ENCODE peak calls at places on chromosomes 2 and 18, in eight cellular contexts. One of them, this sample, is unnamed.

GRCh38 chr2:50556934-50557575 is 474.9 kb downstream of the NRXN1 start:
- DNase-seq in activated naive CD8-positive, alpha-beta T cell treated with anti-CD3 and anti-CD28 coated beads, Interleukin-2, amount 50 U/mL, for 24 hours: no peak
- DNase-seq in ELF-1: no peak
- DNase-seq in HFF-Myc: no peak
- DNase-seq in pancreas: no peak
- DNase-seq in neural progenitor cell: no peak
- DNase-seq in sigmoid colon: no peak
- DNase-seq in Caki2: no peak
- DNase-seq in this sample: no peak

GRCh38 chr2:158493458-158493857 is 36.7 kb downstream of the PKP4 start:
- DNase-seq in activated naive CD8-positive, alpha-beta T cell treated with anti-CD3 and anti-CD28 coated beads, Interleukin-2, amount 50 U/mL, for 24 hours: no peak
- DNase-seq in ELF-1: no peak
- DNase-seq in HFF-Myc: no peak
- DNase-seq in pancreas: no peak
- DNase-seq in neural progenitor cell: peak
- DNase-seq in sigmoid colon: no peak
- DNase-seq in Caki2: no peak
- DNase-seq in this sample: no peak

GRCh38 chr2:102505290-102505689 is 32.3 kb downstream of the SLC9A4 start:
- DNase-seq in activated naive CD8-positive, alpha-beta T cell treated with anti-CD3 and anti-CD28 coated beads, Interleukin-2, amount 50 U/mL, for 24 hours: no peak
- DNase-seq in ELF-1: peak
- DNase-seq in HFF-Myc: no peak
- DNase-seq in pancreas: peak
- DNase-seq in neural progenitor cell: no peak
- DNase-seq in sigmoid colon: no peak
- DNase-seq in Caki2: no peak
- DNase-seq in this sample: no peak

GRCh38 chr2:61144697-61145268 is 17.2 kb upstream of the C2orf74 start:
- DNase-seq in activated naive CD8-positive, alpha-beta T cell treated with anti-CD3 and anti-CD28 coated beads, Interleukin-2, amount 50 U/mL, for 24 hours: peak
- DNase-seq in ELF-1: peak
- DNase-seq in HFF-Myc: peak
- DNase-seq in pancreas: peak
- DNase-seq in neural progenitor cell: peak
- DNase-seq in sigmoid colon: peak
- DNase-seq in Caki2: peak
- DNase-seq in this sample: peak

GRCh38 chr2:1907849-1908533 is 163.7 kb upstream of the PXDN start:
- DNase-seq in activated naive CD8-positive, alpha-beta T cell treated with anti-CD3 and anti-CD28 coated beads, Interleukin-2, amount 50 U/mL, for 24 hours: no peak
- DNase-seq in ELF-1: no peak
- DNase-seq in HFF-Myc: no peak
- DNase-seq in pancreas: no peak
- DNase-seq in neural progenitor cell: no peak
- DNase-seq in sigmoid colon: no peak
- DNase-seq in Caki2: no peak
- DNase-seq in this sample: no peak

GRCh38 chr2:186129767-186130581 is 356.1 kb upstream of the ZC3H15 start:
- DNase-seq in activated naive CD8-positive, alpha-beta T cell treated with anti-CD3 and anti-CD28 coated beads, Interleukin-2, amount 50 U/mL, for 24 hours: no peak
- DNase-seq in ELF-1: no peak
- DNase-seq in HFF-Myc: no peak
- DNase-seq in pancreas: peak
- DNase-seq in neural progenitor cell: no peak
- DNase-seq in sigmoid colon: no peak
- DNase-seq in Caki2: peak
- DNase-seq in this sample: no peak

GRCh38 chr18:68797901-68798300 is at the start of gene CCDC102B:
- DNase-seq in activated naive CD8-positive, alpha-beta T cell treated with anti-CD3 and anti-CD28 coated beads, Interleukin-2, amount 50 U/mL, for 24 hours: no peak
- DNase-seq in ELF-1: no peak
- DNase-seq in HFF-Myc: peak
- DNase-seq in pancreas: no peak
- DNase-seq in neural progenitor cell: no peak
- DNase-seq in sigmoid colon: no peak
- DNase-seq in Caki2: no peak
- DNase-seq in this sample: peak

GRCh38 chr18:3104190-3105054 is 91.5 kb upstream of the LPIN2 start:
- DNase-seq in activated naive CD8-positive, alpha-beta T cell treated with anti-CD3 and anti-CD28 coated beads, Interleukin-2, amount 50 U/mL, for 24 hours: no peak
- DNase-seq in ELF-1: no peak
- DNase-seq in HFF-Myc: no peak
- DNase-seq in pancreas: no peak
- DNase-seq in neural progenitor cell: no peak
- DNase-seq in sigmoid colon: no peak
- DNase-seq in Caki2: no peak
- DNase-seq in this sample: no peak

GRCh38 chr2:205510345-205510744 is 172.0 kb upstream of the NRP2 start:
- DNase-seq in activated naive CD8-positive, alpha-beta T cell treated with anti-CD3 and anti-CD28 coated beads, Interleukin-2, amount 50 U/mL, for 24 hours: no peak
- DNase-seq in ELF-1: peak
- DNase-seq in HFF-Myc: no peak
- DNase-seq in pancreas: no peak
- DNase-seq in neural progenitor cell: peak
- DNase-seq in sigmoid colon: no peak
- DNase-seq in Caki2: no peak
- DNase-seq in this sample: no peak

GRCh38 chr2:209977386-209978239 is 24.8 kb upstream of the RPE start:
- DNase-seq in activated naive CD8-positive, alpha-beta T cell treated with anti-CD3 and anti-CD28 coated beads, Interleukin-2, amount 50 U/mL, for 24 hours: no peak
- DNase-seq in ELF-1: no peak
- DNase-seq in HFF-Myc: peak
- DNase-seq in pancreas: no peak
- DNase-seq in neural progenitor cell: peak
- DNase-seq in sigmoid colon: no peak
- DNase-seq in Caki2: peak
- DNase-seq in this sample: no peak

GRCh38 chr2:138421971-138422335 is 79.6 kb upstream of the SPOPL start:
- DNase-seq in activated naive CD8-positive, alpha-beta T cell treated with anti-CD3 and anti-CD28 coated beads, Interleukin-2, amount 50 U/mL, for 24 hours: no peak
- DNase-seq in ELF-1: peak
- DNase-seq in HFF-Myc: no peak
- DNase-seq in pancreas: no peak
- DNase-seq in neural progenitor cell: no peak
- DNase-seq in sigmoid colon: no peak
- DNase-seq in Caki2: peak
- DNase-seq in this sample: peak

GRCh38 chr2:160822006-160822405 is 328.4 kb upstream of the RBMS1 start:
- DNase-seq in activated naive CD8-positive, alpha-beta T cell treated with anti-CD3 and anti-CD28 coated beads, Interleukin-2, amount 50 U/mL, for 24 hours: no peak
- DNase-seq in ELF-1: no peak
- DNase-seq in HFF-Myc: no peak
- DNase-seq in pancreas: no peak
- DNase-seq in neural progenitor cell: no peak
- DNase-seq in sigmoid colon: no peak
- DNase-seq in Caki2: no peak
- DNase-seq in this sample: no peak

GRCh38 chr2:72999729-73000725 is 71.5 kb downstream of the SFXN5 start:
- DNase-seq in activated naive CD8-positive, alpha-beta T cell treated with anti-CD3 and anti-CD28 coated beads, Interleukin-2, amount 50 U/mL, for 24 hours: no peak
- DNase-seq in ELF-1: no peak
- DNase-seq in HFF-Myc: no peak
- DNase-seq in pancreas: peak
- DNase-seq in neural progenitor cell: no peak
- DNase-seq in sigmoid colon: no peak
- DNase-seq in Caki2: peak
- DNase-seq in this sample: no peak

GRCh38 chr18:64295839-64296238 is 147.0 kb upstream of the LINC00305 start:
- DNase-seq in activated naive CD8-positive, alpha-beta T cell treated with anti-CD3 and anti-CD28 coated beads, Interleukin-2, amount 50 U/mL, for 24 hours: no peak
- DNase-seq in ELF-1: no peak
- DNase-seq in HFF-Myc: no peak
- DNase-seq in pancreas: no peak
- DNase-seq in neural progenitor cell: no peak
- DNase-seq in sigmoid colon: no peak
- DNase-seq in Caki2: no peak
- DNase-seq in this sample: no peak